ENCODE peak calls at places on chromosomes 2 and 18, in six cellular contexts. Z is IMR-90, J is neuronal stem cell, N is trophoblast cell, G is H1, P is H9. B is an unnamed sample.

GRCh38 chr2:59282374-59283057 is 1041.4 kb upstream of the FANCL start:
- DNase-seq in J (no peak), P (no peak), G (no peak), N (no peak), Z (no peak), B (no peak)

GRCh38 chr18:45435810-45436209 is 179.5 kb upstream of the SLC14A2 start:
- DNase-seq in Z (no peak), P (no peak), G (no peak), N (no peak), J (no peak), B (no peak)

GRCh38 chr2:204108874-204109295 is 172.3 kb downstream of the ICOS start:
- DNase-seq in N (no peak), G (no peak), Z (no peak), P (no peak), J (no peak), B (no peak)

GRCh38 chr2:199136681-199137080 is 321.1 kb downstream of the SATB2 start:
- DNase-seq in Z (peak), G (no peak), N (no peak), J (no peak), P (no peak), B (peak)

GRCh38 chr18:31301201-31301655 is 16.7 kb upstream of the DSG1 start:
- DNase-seq in Z (peak), J (peak), G (peak), N (peak), P (peak), B (no peak)

GRCh38 chr2:75592028-75592427 is 31.3 kb upstream of the EVA1A start:
- DNase-seq in G (no peak), J (no peak), N (peak), Z (peak), P (no peak), B (peak)

GRCh38 chr2:96090181-96090500 is 26.2 kb downstream of the ADRA2B start:
- DNase-seq in J (no peak), P (no peak), G (no peak), Z (no peak), N (no peak), B (no peak)

GRCh38 chr18:76457957-76458356 is 37.1 kb downstream of the ZNF516 start:
- DNase-seq in P (no peak), N (no peak), G (no peak), Z (no peak), J (no peak), B (no peak)

GRCh38 chr18:74861154-74861553 is 263.5 kb downstream of the ZNF407 start:
- DNase-seq in N (peak), G (no peak), J (no peak), P (no peak), Z (peak), B (peak)

GRCh38 chr2:69601179-69601612 is 42.3 kb downstream of the AAK1 start:
- DNase-seq in P (no peak), N (peak), G (no peak), J (no peak), Z (peak), B (peak)

GRCh38 chr2:42901076-42901645 is 108.8 kb upstream of the HAAO start:
- DNase-seq in G (no peak), Z (peak), P (no peak), J (no peak), N (no peak), B (peak)

GRCh38 chr2:235024191-235024611 is 72.4 kb downstream of the SH3BP4 start:
- DNase-seq in N (no peak), P (no peak), J (no peak), G (no peak), Z (peak), B (peak)

GRCh38 chr2:199596549-199596948 is 138.8 kb upstream of the SATB2 start:
- DNase-seq in P (no peak), N (no peak), J (no peak), Z (peak), G (no peak), B (no peak)

GRCh38 chr2:217804786-217805678 is 197.8 kb downstream of the TNS1 start:
- DNase-seq in J (no peak), P (no peak), Z (no peak), G (no peak), N (no peak), B (peak)

GRCh38 chr18:12408247-12408869 is 629 bp downstream of the PRELID3A start:
- DNase-seq in Z (no peak), J (no peak), G (no peak), P (no peak), N (no peak), B (peak)

GRCh38 chr2:144886847-144887246 is 366.9 kb upstream of the ZEB2 start:
- DNase-seq in G (no peak), P (no peak), J (no peak), Z (no peak), N (no peak), B (no peak)

GRCh38 chr18:64208531-64208930 is 59.6 kb upstream of the LINC00305 start:
- DNase-seq in P (no peak), G (no peak), Z (no peak), N (no peak), J (no peak), B (no peak)

GRCh38 chr18:55457028-55457427 is 131.0 kb downstream of the TCF4 start:
- DNase-seq in Z (no peak), J (no peak), N (no peak), P (no peak), G (no peak), B (no peak)

GRCh38 chr2:223856021-223856420 is 18.6 kb upstream of the AP1S3 start:
- DNase-seq in P (no peak), N (peak), G (no peak), J (no peak), Z (peak), B (no peak)

GRCh38 chr2:189625636-189626035 is 35.6 kb upstream of the ASNSD1 start:
- DNase-seq in N (no peak), P (no peak), Z (no peak), G (no peak), J (no peak), B (no peak)

GRCh38 chr18:24734058-24734457 is 273.6 kb downstream of the HRH4 start:
- DNase-seq in P (peak), Z (no peak), N (peak), G (no peak), J (no peak), B (peak)

GRCh38 chr2:41605914-41606313 is 441.9 kb upstream of the PKDCC start:
- DNase-seq in J (no peak), G (no peak), Z (no peak), N (no peak), P (no peak), B (no peak)

GRCh38 chr2:156110890-156111289 is 221.6 kb downstream of the NR4A2 start:
- DNase-seq in Z (no peak), G (no peak), P (peak), J (no peak), N (peak), B (peak)

GRCh38 chr2:160423141-160423540 is 70.5 kb downstream of the RBMS1 start:
- DNase-seq in P (no peak), G (no peak), J (no peak), Z (no peak), N (no peak), B (no peak)

GRCh38 chr2:119697290-119698013 is 18.5 kb downstream of the TMEM177 start:
- DNase-seq in J (no peak), N (no peak), Z (no peak), P (no peak), G (no peak), B (no peak)

GRCh38 chr2:112784199-112785189 is at the start of gene IL1A:
- DNase-seq in G (peak), N (peak), J (peak), P (peak), Z (peak), B (peak)

GRCh38 chr2:7986431-7986830 is 695.4 kb upstream of the ID2 start:
- DNase-seq in Z (no peak), N (no peak), J (no peak), P (no peak), G (no peak), B (no peak)

GRCh38 chr18:26865557-26865956 is at the start of gene AQP4:
- DNase-seq in Z (no peak), N (no peak), P (peak), J (no peak), G (no peak), B (no peak)

GRCh38 chr2:202237787-202238233 is 587 bp downstream of the SUMO1 start:
- DNase-seq in J (peak), N (peak), P (peak), G (no peak), Z (peak), B (peak)

GRCh38 chr2:10497797-10498251 is 49.7 kb upstream of the ODC1 start:
- DNase-seq in J (no peak), Z (peak), G (no peak), P (no peak), N (peak), B (peak)

GRCh38 chr2:149191915-149192314 is 138.5 kb upstream of the LYPD6 start:
- DNase-seq in N (no peak), Z (no peak), G (no peak), P (no peak), J (no peak), B (no peak)

GRCh38 chr2:149187061-149187460 is 143.3 kb upstream of the LYPD6 start:
- DNase-seq in Z (no peak), G (no peak), N (no peak), J (no peak), P (no peak), B (no peak)

GRCh38 chr2:149189769-149190168 is 140.6 kb upstream of the LYPD6 start:
- DNase-seq in P (no peak), N (no peak), G (no peak), J (no peak), Z (no peak), B (no peak)

GRCh38 chr2:149188291-149188690 is 142.1 kb upstream of the LYPD6 start:
- DNase-seq in P (no peak), Z (no peak), J (no peak), N (no peak), G (no peak), B (no peak)

GRCh38 chr2:149192425-149192824 is 138.0 kb upstream of the LYPD6 start:
- DNase-seq in G (no peak), N (no peak), J (no peak), P (no peak), Z (no peak), B (no peak)
- H3K9ac ChIP-seq in G (no peak), N (no peak), J (no peak), P (no peak), Z (no peak), B (no peak)

GRCh38 chr2:39874236-39874635 is 95.2 kb upstream of the THUMPD2 start:
- DNase-seq in P (no peak), N (no peak), Z (no peak), J (no peak), G (no peak), B (peak)
- H3K14ac ChIP-seq in P (no peak), N (no peak), Z (no peak), J (no peak), G (no peak), B (no peak)

GRCh38 chr2:241619602-241620418 is 17.1 kb downstream of the THAP4 start:
- DNase-seq in P (no peak), N (no peak), G (no peak), J (no peak), Z (no peak), B (no peak)

GRCh38 chr2:241617431-241618154 is 19.4 kb downstream of the THAP4 start:
- DNase-seq in Z (no peak), P (peak), J (no peak), G (no peak), N (no peak), B (no peak)

GRCh38 chr2:241620419-241620769 is 16.6 kb downstream of the THAP4 start:
- DNase-seq in N (peak), Z (peak), P (no peak), G (no peak), J (no peak), B (peak)

GRCh38 chr2:241618296-241618805 is 18.6 kb downstream of the THAP4 start:
- DNase-seq in N (no peak), J (no peak), Z (no peak), P (no peak), G (no peak), B (no peak)

DNA sequence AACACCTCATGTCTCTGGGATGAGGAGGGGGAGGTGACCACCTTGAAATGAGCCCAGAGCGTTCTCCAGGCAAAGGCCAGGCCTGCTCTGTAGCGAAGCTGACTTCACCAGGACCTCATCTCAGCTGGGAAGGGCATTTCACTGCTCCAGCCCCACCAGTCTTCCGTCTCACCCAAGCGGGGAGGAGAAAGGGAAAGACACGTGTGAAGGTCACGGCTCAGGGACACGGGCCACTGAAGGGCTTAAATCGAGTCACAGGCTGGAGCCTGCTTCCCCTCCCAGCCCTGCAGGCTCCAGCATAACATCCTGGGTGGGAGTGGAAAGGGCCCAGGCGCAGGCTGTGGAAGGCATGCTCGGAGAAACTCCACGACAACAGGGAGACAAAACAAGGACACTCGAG is 18.1 kb downstream of the THAP4 start:
- DNase-seq in Z (no peak), N (no peak), J (no peak), P (no peak), G (no peak), B (no peak)
- H3K9ac ChIP-seq in Z (no peak), N (no peak), J (no peak), P (no peak), G (no peak), B (no peak)

DNA sequence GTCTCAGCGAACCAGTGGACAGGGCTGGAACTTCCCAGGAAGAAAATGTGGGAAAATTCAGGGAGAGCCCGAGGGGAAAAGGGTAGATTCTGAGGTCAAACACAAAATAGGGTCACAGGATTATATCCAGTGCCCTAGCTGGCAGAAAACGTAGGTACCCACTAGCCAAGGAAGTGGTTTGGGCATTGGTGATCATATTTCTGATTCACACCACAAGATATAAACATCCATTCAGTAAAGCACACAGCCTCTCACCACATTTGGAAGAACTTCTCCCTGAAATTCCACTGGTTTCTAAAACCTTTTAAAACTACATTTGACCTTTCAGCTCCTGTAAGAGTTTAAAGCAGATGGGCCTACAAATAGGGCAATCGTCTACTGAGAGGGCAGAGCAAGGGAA is 186.9 kb downstream of the TTC32 start:
- DNase-seq in P (no peak), N (no peak), J (no peak), G (no peak), Z (peak), B (no peak)
- H3K14ac ChIP-seq in P (no peak), N (no peak), J (no peak), G (no peak), Z (peak), B (no peak)

GRCh38 chr2:64120928-64121327 is 23.3 kb downstream of the PELI1 start:
- DNase-seq in J (no peak), Z (no peak), N (no peak), P (no peak), G (no peak), B (no peak)
- H3K9ac ChIP-seq in J (no peak), Z (no peak), N (no peak), P (no peak), G (no peak), B (no peak)

GRCh38 chr2:180573951-180574350 is 406.5 kb upstream of the UBE2E3 start:
- DNase-seq in G (no peak), N (no peak), P (no peak), Z (peak), J (no peak), B (no peak)
- H3K14ac ChIP-seq in G (no peak), N (no peak), P (no peak), Z (no peak), J (no peak), B (no peak)

DNA sequence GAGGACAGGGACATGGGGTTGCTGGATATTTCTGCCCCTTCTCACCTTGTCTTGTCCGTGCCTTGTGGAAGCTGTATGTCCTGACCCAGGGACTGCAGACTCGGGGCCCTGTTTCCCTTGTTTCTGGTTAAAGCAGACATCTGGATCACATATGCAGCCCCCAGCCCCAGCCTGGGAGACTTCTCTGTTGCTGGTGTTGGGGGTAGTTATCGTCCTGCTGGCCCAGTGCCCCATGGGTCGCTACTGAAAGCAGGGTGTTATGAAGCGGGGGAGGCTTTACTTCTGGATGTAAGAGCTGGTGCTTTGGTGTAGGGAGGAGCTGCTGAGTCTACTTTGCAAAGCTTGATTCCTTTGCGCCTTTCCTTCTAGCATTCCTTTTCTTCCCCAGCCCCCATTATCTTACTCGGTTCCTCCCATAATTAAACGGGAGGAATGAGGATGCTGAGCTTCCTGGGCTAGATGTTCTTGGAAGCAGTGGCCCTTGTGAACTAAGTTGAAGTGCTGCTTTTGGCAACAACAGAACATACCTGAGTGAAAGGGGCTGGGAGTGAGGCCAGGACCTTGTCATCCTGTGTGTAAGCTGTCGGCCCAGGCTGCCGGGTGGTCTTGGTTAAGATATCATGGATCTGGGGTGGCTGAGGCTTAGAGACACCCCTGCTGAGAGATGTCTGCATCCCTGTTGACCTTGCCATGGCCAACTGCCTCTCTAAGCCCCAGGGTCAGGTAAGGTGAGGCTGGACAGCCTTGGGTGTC is 3.4 kb downstream of the TET3 start:
- DNase-seq in P (no peak), N (no peak), J (no peak), G (no peak), Z (no peak), B (no peak)
- H3K9ac ChIP-seq in P (no peak), N (no peak), J (no peak), G (no peak), Z (no peak), B (no peak)

DNA sequence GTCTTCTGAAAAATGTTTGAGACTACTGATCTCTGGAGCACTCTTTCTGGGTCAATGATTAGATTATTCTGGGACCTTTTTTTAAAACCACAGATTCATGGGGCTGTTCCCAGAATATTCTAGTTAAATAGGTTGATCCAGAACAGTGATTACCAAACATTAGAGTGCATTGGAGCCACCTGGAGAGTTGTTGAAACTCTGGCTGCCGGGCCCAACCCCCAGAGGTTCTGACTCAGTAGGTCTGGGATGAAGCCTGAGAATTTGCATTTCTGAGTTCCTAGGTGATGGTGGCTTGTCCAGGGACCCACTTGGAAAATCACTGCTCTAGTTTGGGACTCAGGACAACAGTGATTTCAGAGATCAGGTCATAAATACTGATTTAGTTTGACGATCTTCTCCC is 197.3 kb downstream of the PTPRM start:
- DNase-seq in P (no peak), N (no peak), J (no peak), Z (no peak), G (no peak), B (no peak)
- H3K14ac ChIP-seq in P (no peak), N (no peak), J (no peak), Z (no peak), G (no peak), B (no peak)

DNA sequence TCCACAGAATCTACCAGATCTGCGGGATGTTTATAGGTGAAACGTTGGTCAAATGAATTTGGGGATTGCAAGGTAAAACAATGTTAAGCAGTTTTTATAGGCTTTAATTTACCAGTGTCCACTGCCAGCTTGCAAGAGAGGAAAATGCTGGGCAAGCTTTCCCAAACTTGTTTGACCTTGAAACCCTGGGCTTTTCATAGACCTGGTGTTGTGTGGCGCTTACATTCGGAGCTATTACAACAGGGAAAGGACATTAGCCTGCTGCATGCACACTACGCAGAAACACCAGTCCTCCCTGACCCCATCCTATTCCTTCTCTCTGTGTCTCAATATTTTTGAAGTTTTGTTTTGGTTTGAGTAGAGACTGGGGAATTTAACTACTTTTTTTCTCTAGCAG is 59.6 kb upstream of the AGPS start:
- DNase-seq in J (no peak), Z (no peak), G (no peak), P (no peak), N (no peak), B (no peak)
- H3K9ac ChIP-seq in J (no peak), Z (peak), G (no peak), P (peak), N (peak), B (peak)

B was measured in mesenchymal stem cell.